ENCODE peak calls at places on chromosome 2, in seven cellular contexts. O is endothelial cell of umbilical vein, D is upper lobe of left lung, C is sigmoid colon, W is spleen, V is GM12878, J is stomach. Q is an unnamed sample.

GRCh38 chr2:2827237-2827636 is 496.2 kb upstream of the MYT1L start:
- DNase-seq in O (no peak), D (peak), C (no peak), W (peak), V (no peak), J (peak), Q (no peak)

GRCh38 chr2:60819155-60819862 is 62.1 kb upstream of the REL start:
- DNase-seq in O (no peak), D (peak), C (no peak), W (peak), V (no peak), J (peak), Q (no peak)

GRCh38 chr2:40273623-40274236 is 178.2 kb downstream of the SLC8A1 start:
- DNase-seq in O (no peak), D (no peak), C (no peak), W (no peak), V (no peak), J (no peak), Q (no peak)

GRCh38 chr2:61949458-61950107 is 44.1 kb downstream of the COMMD1 start:
- DNase-seq in O (no peak), D (no peak), C (peak), W (no peak), V (no peak), J (no peak), Q (no peak)

GRCh38 chr2:85834456-85834855 is 54.3 kb downstream of the ST3GAL5 start:
- DNase-seq in O (no peak), D (no peak), C (no peak), W (no peak), V (no peak), J (no peak), Q (no peak)

GRCh38 chr2:50143822-50144575 is 887.9 kb downstream of the NRXN1 start:
- DNase-seq in O (peak), D (no peak), C (no peak), W (no peak), V (peak), J (no peak), Q (no peak)

GRCh38 chr2:229133155-229133772 is 137.8 kb downstream of the PID1 start:
- DNase-seq in O (no peak), D (no peak), C (no peak), W (no peak), V (no peak), J (no peak), Q (no peak)

GRCh38 chr2:101325425-101325824 is 16.9 kb upstream of the RNF149 start:
- DNase-seq in O (no peak), D (no peak), C (no peak), W (no peak), V (no peak), J (no peak), Q (no peak)

GRCh38 chr2:165161510-165161909 is 42.3 kb downstream of the SCN3A start:
- DNase-seq in O (no peak), D (no peak), C (no peak), W (no peak), V (no peak), J (no peak), Q (no peak)

GRCh38 chr2:231519975-231520555 is 10.2 kb downstream of the NMUR1 start:
- DNase-seq in O (peak), D (no peak), C (peak), W (no peak), V (no peak), J (no peak), Q (no peak)

GRCh38 chr2:189514107-189514506 is 66.5 kb downstream of the SLC40A1 start:
- DNase-seq in O (no peak), D (no peak), C (no peak), W (no peak), V (no peak), J (no peak), Q (no peak)

GRCh38 chr2:71940695-71941094 is 207.0 kb downstream of the CYP26B1 start:
- DNase-seq in O (no peak), D (no peak), C (no peak), W (no peak), V (no peak), J (no peak), Q (peak)

GRCh38 chr2:231917280-231918088 is 8.7 kb downstream of the NPPC start:
- DNase-seq in O (no peak), D (no peak), C (peak), W (peak), V (no peak), J (no peak), Q (no peak)

GRCh38 chr2:197875736-197876135 is 71.3 kb downstream of the PLCL1 start:
- DNase-seq in O (no peak), D (no peak), C (no peak), W (no peak), V (no peak), J (no peak), Q (no peak)

GRCh38 chr2:73013941-73014340 is 57.6 kb downstream of the SFXN5 start:
- DNase-seq in O (peak), D (no peak), C (no peak), W (no peak), V (no peak), J (no peak), Q (no peak)

GRCh38 chr2:119823734-119824334 is 64.1 kb downstream of the PTPN4 start:
- DNase-seq in O (peak), D (no peak), C (no peak), W (no peak), V (no peak), J (no peak), Q (no peak)

GRCh38 chr2:159612255-159612901 is 4.0 kb downstream of the BAZ2B start:
- DNase-seq in O (peak), D (no peak), C (no peak), W (no peak), V (no peak), J (no peak), Q (no peak)

GRCh38 chr2:152594022-152594712 is 123.1 kb downstream of the PRPF40A start:
- DNase-seq in O (no peak), D (peak), C (peak), W (no peak), V (no peak), J (no peak), Q (peak)

GRCh38 chr2:190953257-190953656 is 60.7 kb downstream of the STAT1 start:
- DNase-seq in O (no peak), D (no peak), C (no peak), W (no peak), V (no peak), J (no peak), Q (no peak)

GRCh38 chr2:187942876-187943275 is 348.8 kb upstream of the GULP1 start:
- DNase-seq in O (no peak), D (no peak), C (no peak), W (no peak), V (no peak), J (no peak), Q (no peak)

GRCh38 chr2:121485039-121485438 is 45.6 kb upstream of the RNU4ATAC start:
- DNase-seq in O (no peak), D (no peak), C (no peak), W (no peak), V (no peak), J (no peak), Q (no peak)

GRCh38 chr2:235541838-235542549 is 48.2 kb downstream of the AGAP1 start:
- DNase-seq in O (no peak), D (no peak), C (no peak), W (peak), V (no peak), J (no peak), Q (no peak)

GRCh38 chr2:168526641-168527040 is 70.6 kb downstream of the CERS6 start:
- DNase-seq in O (no peak), D (no peak), C (peak), W (no peak), V (no peak), J (no peak), Q (no peak)

GRCh38 chr2:178267660-178268059 is 73.3 kb downstream of the OSBPL6 start:
- DNase-seq in O (no peak), D (no peak), C (no peak), W (no peak), V (no peak), J (no peak), Q (no peak)

GRCh38 chr2:221517362-221518121 is 54.6 kb downstream of the EPHA4 start:
- DNase-seq in O (peak), D (peak), C (no peak), W (peak), V (peak), J (peak), Q (peak)

GRCh38 chr2:199466704-199467461 is 9.1 kb upstream of the SATB2 start:
- DNase-seq in O (no peak), D (no peak), C (no peak), W (no peak), V (no peak), J (no peak), Q (no peak)

GRCh38 chr2:223457301-223457700 is 144.9 kb downstream of the SCG2 start:
- DNase-seq in O (no peak), D (no peak), C (no peak), W (no peak), V (no peak), J (no peak), Q (no peak)

GRCh38 chr2:232420073-232420454 is 13.4 kb downstream of the ALPG start:
- DNase-seq in O (no peak), D (no peak), C (peak), W (no peak), V (no peak), J (no peak), Q (no peak)

GRCh38 chr2:202376460-202377307 is 557 bp downstream of the BMPR2 start:
- DNase-seq in O (peak), D (peak), C (peak), W (peak), V (no peak), J (no peak), Q (no peak)

GRCh38 chr2:202373490-202373889 is 2.6 kb upstream of the BMPR2 start:
- DNase-seq in O (peak), D (no peak), C (no peak), W (no peak), V (no peak), J (no peak), Q (no peak)

GRCh38 chr2:202377308-202377736 is 1.2 kb downstream of the BMPR2 start:
- DNase-seq in O (peak), D (peak), C (peak), W (peak), V (no peak), J (peak), Q (peak)

GRCh38 chr2:202375611-202376408 is at the start of gene BMPR2:
- DNase-seq in O (peak), D (peak), C (peak), W (peak), V (no peak), J (peak), Q (peak)

GRCh38 chr2:202375006-202375610 is 1.0 kb upstream of the BMPR2 start:
- DNase-seq in O (peak), D (peak), C (peak), W (peak), V (no peak), J (peak), Q (peak)
- TF ChIP-seq POLR2A in O (no peak), D (no peak), C (no peak), W (no peak), V (peak), J (no peak), Q (no peak)

GRCh38 chr2:38178556-38179419 is 102.8 kb upstream of the CYP1B1 start:
- DNase-seq in O (peak), D (peak), C (peak), W (no peak), V (peak), J (no peak), Q (no peak)
- TF ChIP-seq POLR2AphosphoS5 in O (no peak), D (peak), C (peak), W (peak), V (no peak), J (peak), Q (peak)

GRCh38 chr2:37775908-37776250 is 104.4 kb upstream of the CDC42EP3 start:
- DNase-seq in O (no peak), D (no peak), C (peak), W (no peak), V (no peak), J (no peak), Q (no peak)

GRCh38 chr2:37776487-37776886 is 105.0 kb upstream of the CDC42EP3 start:
- DNase-seq in O (peak), D (no peak), C (no peak), W (no peak), V (no peak), J (no peak), Q (peak)

GRCh38 chr2:37773354-37773753 is 101.9 kb upstream of the CDC42EP3 start:
- DNase-seq in O (no peak), D (no peak), C (no peak), W (no peak), V (no peak), J (no peak), Q (no peak)

GRCh38 chr2:37771600-37772088 is 100.2 kb upstream of the CDC42EP3 start:
- DNase-seq in O (no peak), D (no peak), C (peak), W (no peak), V (no peak), J (no peak), Q (no peak)

GRCh38 chr2:37774976-37775907 is 103.8 kb upstream of the CDC42EP3 start:
- DNase-seq in O (peak), D (no peak), C (no peak), W (no peak), V (no peak), J (no peak), Q (no peak)
- H3K27ac ChIP-seq in O (peak), D (peak), C (peak), W (no peak), V (no peak), J (no peak), Q (peak)

GRCh38 chr2:11750917-11751316 is 4.5 kb downstream of the LPIN1 start:
- DNase-seq in O (no peak), D (no peak), C (no peak), W (no peak), V (no peak), J (no peak), Q (no peak)

GRCh38 chr2:11752906-11753305 is 6.5 kb downstream of the LPIN1 start:
- DNase-seq in O (no peak), D (no peak), C (no peak), W (no peak), V (no peak), J (no peak), Q (no peak)

GRCh38 chr2:11753886-11754704 is 7.7 kb downstream of the LPIN1 start:
- DNase-seq in O (peak), D (no peak), C (no peak), W (peak), V (peak), J (peak), Q (no peak)

GRCh38 chr2:11754705-11755026 is 8.2 kb downstream of the LPIN1 start:
- DNase-seq in O (no peak), D (no peak), C (no peak), W (no peak), V (no peak), J (no peak), Q (no peak)

DNA sequence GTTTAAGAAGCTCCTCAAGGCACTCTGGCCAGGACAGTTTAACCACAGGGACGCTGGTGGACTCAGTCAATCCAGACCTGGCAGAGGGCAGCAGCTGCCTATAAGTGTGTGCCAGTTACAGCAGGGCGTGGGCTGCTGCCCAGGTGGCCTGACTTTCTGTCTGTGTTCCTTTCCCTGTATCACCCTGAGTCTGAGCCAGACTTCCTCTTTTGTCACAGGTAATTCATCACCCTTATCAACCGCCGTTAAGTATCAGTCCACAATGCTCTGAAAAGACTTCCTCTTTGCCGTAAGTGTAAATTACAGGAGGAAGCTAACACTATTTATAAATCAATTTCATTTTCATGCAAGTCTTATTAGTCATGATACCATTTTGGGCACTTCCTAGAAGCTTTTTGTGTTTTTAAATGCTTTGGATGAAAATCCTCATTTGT is 7.0 kb downstream of the LPIN1 start:
- DNase-seq in O (peak), D (peak), C (no peak), W (peak), V (peak), J (peak), Q (no peak)
- TF ChIP-seq POLR2A in O (no peak), D (no peak), C (no peak), W (no peak), V (peak), J (no peak), Q (no peak)

GRCh38 chr2:38098351-38099095 is 22.6 kb upstream of the CYP1B1 start:
- DNase-seq in O (no peak), D (no peak), C (no peak), W (no peak), V (no peak), J (no peak), Q (no peak)

GRCh38 chr2:38095079-38095478 is 19.1 kb upstream of the CYP1B1 start:
- DNase-seq in O (no peak), D (no peak), C (no peak), W (no peak), V (no peak), J (no peak), Q (no peak)

GRCh38 chr2:38095655-38095995 is 19.7 kb upstream of the CYP1B1 start:
- DNase-seq in O (no peak), D (no peak), C (no peak), W (no peak), V (no peak), J (no peak), Q (no peak)

GRCh38 chr2:38097611-38098350 is 21.8 kb upstream of the CYP1B1 start:
- DNase-seq in O (no peak), D (no peak), C (no peak), W (no peak), V (no peak), J (no peak), Q (no peak)

GRCh38 chr2:38095996-38096861 is 20.3 kb upstream of the CYP1B1 start:
- DNase-seq in O (no peak), D (peak), C (no peak), W (no peak), V (no peak), J (no peak), Q (no peak)
- TF ChIP-seq POLR2AphosphoS5 in O (no peak), D (no peak), C (no peak), W (no peak), V (peak), J (no peak), Q (no peak)

GRCh38 chr2:54603796-54604195 is 119.7 kb upstream of the EML6 start:
- DNase-seq in O (no peak), D (no peak), C (no peak), W (no peak), V (no peak), J (no peak), Q (no peak)
- H3K27ac ChIP-seq in O (peak), D (peak), C (peak), W (peak), V (peak), J (no peak), Q (peak)

GRCh38 chr2:10415640-10416039 is 32.5 kb downstream of the ODC1 start:
- DNase-seq in O (no peak), D (no peak), C (no peak), W (no peak), V (no peak), J (no peak), Q (no peak)
- TF ChIP-seq POLR2A in O (no peak), D (no peak), C (no peak), W (no peak), V (no peak), J (no peak), Q (no peak)

Q was measured in esophagus muscularis mucosa.